ENCODE peak calls at places on chromosomes 2 and 18, in five cellular contexts. One of them, this sample, is unnamed.

GRCh38 chr2:77228379-77228778 is 293.8 kb downstream of the LRRTM4 start:
- DNase-seq in omental fat pad: no peak
- DNase-seq in heart left ventricle: no peak
- DNase-seq in NCI-H774: no peak
- DNase-seq in kidney: no peak
- DNase-seq in this sample: no peak

GRCh38 chr2:86671304-86671981 is 47.8 kb upstream of the RNF103 start:
- DNase-seq in omental fat pad: no peak
- DNase-seq in heart left ventricle: no peak
- DNase-seq in NCI-H774: peak; percentile 17
- DNase-seq in kidney: no peak
- DNase-seq in this sample: no peak

GRCh38 chr2:1721706-1722483 is 22.4 kb downstream of the PXDN start:
- DNase-seq in omental fat pad: peak; percentile 10
- DNase-seq in heart left ventricle: no peak
- DNase-seq in NCI-H774: no peak
- DNase-seq in kidney: no peak
- DNase-seq in this sample: peak; percentile 83

GRCh38 chr18:79693561-79694205 is 14.1 kb downstream of the CTDP1 start:
- DNase-seq in omental fat pad: no peak
- DNase-seq in heart left ventricle: peak; percentile 77
- DNase-seq in NCI-H774: no peak
- DNase-seq in kidney: peak; percentile 72
- DNase-seq in this sample: peak; percentile 78

GRCh38 chr2:238203973-238204683 is 633 bp upstream of the ILKAP start:
- DNase-seq in omental fat pad: no peak
- DNase-seq in heart left ventricle: peak; percentile 33
- DNase-seq in NCI-H774: no peak
- DNase-seq in kidney: no peak
- DNase-seq in this sample: no peak

GRCh38 chr2:85216051-85216431 is 82.8 kb downstream of the TCF7L1 start:
- DNase-seq in omental fat pad: no peak
- DNase-seq in heart left ventricle: no peak
- DNase-seq in NCI-H774: no peak
- DNase-seq in kidney: no peak
- DNase-seq in this sample: no peak

GRCh38 chr2:14348247-14348646 is 284.3 kb upstream of the LRATD1 start:
- DNase-seq in omental fat pad: no peak
- DNase-seq in heart left ventricle: no peak
- DNase-seq in NCI-H774: no peak
- DNase-seq in kidney: no peak
- DNase-seq in this sample: no peak

GRCh38 chr2:113720167-113720566 is 36.3 kb downstream of the SLC35F5 start:
- DNase-seq in omental fat pad: no peak
- DNase-seq in heart left ventricle: no peak
- DNase-seq in NCI-H774: no peak
- DNase-seq in kidney: no peak
- DNase-seq in this sample: no peak

GRCh38 chr2:168926621-168927386 is 25.7 kb downstream of the G6PC2 start:
- DNase-seq in omental fat pad: no peak
- DNase-seq in heart left ventricle: no peak
- DNase-seq in NCI-H774: no peak
- DNase-seq in kidney: no peak
- DNase-seq in this sample: no peak

GRCh38 chr2:130898553-130898952 is 61.8 kb downstream of the ARHGEF4 start:
- DNase-seq in omental fat pad: no peak
- DNase-seq in heart left ventricle: no peak
- DNase-seq in NCI-H774: no peak
- DNase-seq in kidney: no peak
- DNase-seq in this sample: no peak

GRCh38 chr18:23588836-23589560 is 2.7 kb upstream of the NPC1 start:
- DNase-seq in omental fat pad: no peak
- DNase-seq in heart left ventricle: no peak
- DNase-seq in NCI-H774: no peak
- DNase-seq in kidney: no peak
- DNase-seq in this sample: no peak

GRCh38 chr2:199704358-199705238 is 146.4 kb downstream of the FTCDNL1 start:
- DNase-seq in omental fat pad: no peak
- DNase-seq in heart left ventricle: no peak
- DNase-seq in NCI-H774: no peak
- DNase-seq in kidney: no peak
- DNase-seq in this sample: no peak

GRCh38 chr2:55954306-55955035 is 30.9 kb upstream of the EFEMP1 start:
- DNase-seq in omental fat pad: no peak
- DNase-seq in heart left ventricle: no peak
- DNase-seq in NCI-H774: no peak
- DNase-seq in kidney: no peak
- DNase-seq in this sample: no peak

GRCh38 chr2:38740851-38741541 is 10.2 kb downstream of the SRSF7 start:
- DNase-seq in omental fat pad: no peak
- DNase-seq in heart left ventricle: no peak
- DNase-seq in NCI-H774: no peak
- DNase-seq in kidney: no peak
- DNase-seq in this sample: no peak

GRCh38 chr2:105329561-105330495 is at the start of gene TGFBRAP1:
- DNase-seq in omental fat pad: no peak
- DNase-seq in heart left ventricle: peak; percentile 61
- DNase-seq in NCI-H774: peak; percentile 38
- DNase-seq in kidney: peak; percentile 85
- DNase-seq in this sample: peak; percentile 85

GRCh38 chr2:239644016-239644415 is 243.2 kb upstream of the HDAC4 start:
- DNase-seq in omental fat pad: no peak
- DNase-seq in heart left ventricle: no peak
- DNase-seq in NCI-H774: no peak
- DNase-seq in kidney: no peak
- DNase-seq in this sample: peak; percentile 73

GRCh38 chr2:171163261-171163660 is 2.6 kb upstream of the TLK1 start:
- DNase-seq in omental fat pad: no peak
- DNase-seq in heart left ventricle: no peak
- DNase-seq in NCI-H774: no peak
- DNase-seq in kidney: no peak
- DNase-seq in this sample: no peak

GRCh38 chr2:74045454-74045853 is 60.7 kb downstream of the TET3 start:
- DNase-seq in omental fat pad: no peak
- DNase-seq in heart left ventricle: no peak
- DNase-seq in NCI-H774: no peak
- DNase-seq in kidney: no peak
- DNase-seq in this sample: no peak

GRCh38 chr18:38688402-38688801 is 1122.8 kb upstream of the CELF4 start:
- DNase-seq in omental fat pad: no peak
- DNase-seq in heart left ventricle: no peak
- DNase-seq in NCI-H774: no peak
- DNase-seq in kidney: no peak
- DNase-seq in this sample: no peak

GRCh38 chr2:240790370-240791210 is 29.4 kb downstream of the KIF1A start:
- DNase-seq in omental fat pad: no peak
- DNase-seq in heart left ventricle: peak; percentile 9
- DNase-seq in NCI-H774: no peak
- DNase-seq in kidney: peak; percentile 49
- DNase-seq in this sample: peak; percentile 58

This sample was measured in posterior vena cava.